ENCODE peak calls at places on chromosomes 13 and 19, in four cellular contexts. X is psoas muscle, T is fibroblast of lung, R is lower lobe of right lung. L is an unnamed sample.

GRCh38 chr13:44021422-44021821 is 141.7 kb downstream of the LACC1 start:
- DNase-seq in R (no peak), X (no peak), T (no peak), L (no peak)

GRCh38 chr13:111384441-111385181 is 64.2 kb downstream of the TEX29 start:
- DNase-seq in R (no peak), X (no peak), T (no peak), L (no peak)

GRCh38 chr19:43766755-43767043 is 11.9 kb upstream of the SMG9 start:
- DNase-seq in T (no peak), X (no peak), R (no peak), L (no peak)

GRCh38 chr19:45954132-45954531 is 19.5 kb downstream of the NOVA2 start:
- DNase-seq in R (no peak), X (no peak), T (no peak), L (no peak)

GRCh38 chr13:113150545-113151365 is 7.7 kb upstream of the PROZ start:
- DNase-seq in X (no peak), T (no peak), R (no peak), L (no peak)

GRCh38 chr19:46349311-46349993 is 2.6 kb downstream of the PPP5C start:
- DNase-seq in X (no peak), R (peak; percentile 48), T (no peak), L (no peak)

GRCh38 chr19:4119763-4120162 is 4.2 kb downstream of the MAP2K2 start:
- DNase-seq in X (no peak), R (no peak), T (no peak), L (no peak)

GRCh38 chr13:42781362-42781761 is at the start of gene FAM216B:
- DNase-seq in X (no peak), T (peak; percentile 31), R (no peak), L (no peak)

GRCh38 chr19:50803633-50804419 is 13.6 kb downstream of the ACP4 start:
- DNase-seq in T (no peak), X (no peak), R (no peak), L (no peak)

GRCh38 chr13:96690998-96691397 is 303.3 kb downstream of the OXGR1 start:
- DNase-seq in T (no peak), R (no peak), X (no peak), L (no peak)

GRCh38 chr19:6047741-6048231 is 62.5 kb downstream of the RFX2 start:
- DNase-seq in T (peak; percentile 56), R (no peak), X (no peak), L (no peak)

GRCh38 chr19:18397242-18398202 is at the start of gene LRRC25:
- DNase-seq in X (no peak), R (peak; percentile 81), T (no peak), L (no peak)

GRCh38 chr13:76380436-76381065 is 505.7 kb downstream of the KCTD12 start:
- DNase-seq in T (peak; percentile 3), R (no peak), X (no peak), L (peak; percentile 24)

GRCh38 chr13:86725105-86725504 is 925.9 kb upstream of the SLITRK6 start:
- DNase-seq in R (no peak), X (no peak), T (peak; percentile 2), L (no peak)

GRCh38 chr19:19064811-19065745 is 1.3 kb downstream of the SLC25A42 start:
- DNase-seq in R (no peak), X (no peak), T (no peak), L (no peak)

GRCh38 chr19:5993516-5994406 is 15.8 kb upstream of the RANBP3 start:
- DNase-seq in R (peak; percentile 82), X (no peak), T (peak; percentile 27), L (no peak)

GRCh38 chr19:54390942-54391577 is 24.2 kb upstream of the TTYH1 start:
- DNase-seq in T (peak; percentile 63), X (no peak), R (no peak), L (peak; percentile 6)

GRCh38 chr19:4583961-4584669 is 24.6 kb upstream of the SEMA6B start:
- DNase-seq in R (no peak), T (no peak), X (no peak), L (no peak)

GRCh38 chr19:9863759-9864158 is 28.6 kb downstream of the PIN1 start:
- DNase-seq in T (no peak), X (no peak), R (no peak), L (no peak)

GRCh38 chr19:48403606-48404005 is 10.1 kb downstream of the GRIN2D start:
- DNase-seq in T (peak; percentile 67), R (no peak), X (no peak), L (no peak)

GRCh38 chr19:55838906-55839305 is 2.6 kb downstream of the NLRP4 start:
- DNase-seq in R (no peak), T (no peak), X (no peak), L (no peak)

GRCh38 chr13:50911051-50911690 is 1.6 kb downstream of the RNASEH2B start:
- DNase-seq in T (peak; percentile 31), X (no peak), R (no peak), L (no peak)

GRCh38 chr19:48795855-48796142 is 15.0 kb downstream of the BCAT2 start:
- DNase-seq in R (no peak), X (peak; percentile 63), T (no peak), L (no peak)

GRCh38 chr19:46209051-46209450 is 20.5 kb upstream of the IGFL1 start:
- DNase-seq in T (no peak), R (no peak), X (no peak), L (no peak)

GRCh38 chr13:80753951-80754350 is 413.0 kb upstream of the SPRY2 start:
- DNase-seq in T (peak; percentile 77), X (no peak), R (no peak), L (no peak)

GRCh38 chr13:23558675-23559536 is 11.3 kb upstream of the TNFRSF19 start:
- DNase-seq in R (peak; percentile 71), T (peak; percentile 92), X (peak; percentile 69), L (peak; percentile 46)

GRCh38 chr13:109281017-109281416 is 505.4 kb downstream of the IRS2 start:
- DNase-seq in R (no peak), X (no peak), T (no peak), L (no peak)

GRCh38 chr19:916645-917322 is 349 bp upstream of the KISS1R start:
- DNase-seq in T (no peak), X (no peak), R (no peak), L (no peak)

GRCh38 chr13:42028113-42028799 is 20.2 kb upstream of the DGKH start:
- DNase-seq in T (no peak), X (no peak), R (no peak), L (no peak)

GRCh38 chr19:34308381-34309367 is 54.3 kb downstream of the GARRE1 start:
- DNase-seq in R (no peak), X (no peak), T (no peak), L (no peak)
- H3K4me3 ChIP-seq in R (no peak overlapping the region), X (no peak overlapping the region), T (no peak overlapping the region), L (no peak overlapping the region)

GRCh38 chr13:35826626-35827254 is 304.4 kb downstream of the DCLK1 start:
- DNase-seq in X (no peak), R (no peak), T (no peak), L (no peak)
- TF ChIP-seq CTCF in X (no peak), R (no peak), T (peak; percentile 15), L (peak; percentile 38)

GRCh38 chr19:7853760-7854107 is 20.5 kb downstream of the PRR36 start:
- DNase-seq in R (no peak), T (no peak), X (no peak), L (no peak)
- H3K4me3 ChIP-seq in R (no peak overlapping the region), T (no peak overlapping the region), X (no peak overlapping the region), L (no peak overlapping the region)

DNA sequence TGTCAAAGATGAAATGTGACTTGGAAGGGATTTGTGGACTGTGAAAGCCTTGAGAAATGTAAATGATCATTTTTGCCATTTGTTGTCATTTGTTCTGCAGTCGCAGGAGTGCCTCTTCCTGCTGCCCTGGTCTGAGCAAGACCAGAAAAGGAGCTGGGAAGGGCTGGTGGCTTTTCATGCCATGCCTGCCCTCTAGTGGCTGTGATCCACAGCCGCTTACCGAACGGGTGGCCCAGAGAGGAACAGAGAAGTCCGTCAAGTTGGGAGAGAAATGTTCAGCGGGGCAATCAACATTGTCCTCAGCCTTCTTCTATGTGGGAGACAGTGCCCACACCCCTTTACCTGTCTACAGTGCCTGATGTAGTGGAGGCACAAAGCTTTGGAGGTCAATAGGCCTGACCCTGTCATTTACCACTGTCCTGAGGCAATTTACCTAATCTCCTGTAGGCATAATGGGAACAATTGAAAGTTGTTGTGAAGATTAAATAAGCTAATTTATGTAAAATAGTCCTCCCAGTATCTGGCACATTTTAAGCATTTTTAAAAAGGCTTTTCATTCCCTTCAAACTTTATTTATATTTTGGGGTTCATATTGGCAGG is 224.5 kb downstream of the B3GLCT start:
- DNase-seq in X (peak; percentile 71), T (peak; percentile 78), R (peak; percentile 74), L (peak; percentile 18)
- TF ChIP-seq CTCF in X (peak; percentile 91), T (peak; percentile 94), R (peak; percentile 86), L (peak; percentile 98)

GRCh38 chr19:12737666-12738351 is 512 bp downstream of the GET3 start:
- DNase-seq in T (no peak), R (no peak), X (no peak), L (no peak)
- H3K4me3 ChIP-seq in T (peak overlapping the region; percentile 85), R (peak overlapping the region; percentile 93), X (peak overlapping the region; percentile 81), L (peak overlapping the region; percentile 96)

GRCh38 chr13:62019858-62020257 is 604.2 kb upstream of the PCDH20 start:
- DNase-seq in X (no peak), T (no peak), R (no peak), L (no peak)

GRCh38 chr13:62014299-62014698 is 598.6 kb upstream of the PCDH20 start:
- DNase-seq in R (no peak), X (no peak), T (peak; percentile 57), L (no peak)
- TF ChIP-seq CTCF in R (no peak), X (peak; percentile 14), T (no peak), L (peak; percentile 12)

DNA sequence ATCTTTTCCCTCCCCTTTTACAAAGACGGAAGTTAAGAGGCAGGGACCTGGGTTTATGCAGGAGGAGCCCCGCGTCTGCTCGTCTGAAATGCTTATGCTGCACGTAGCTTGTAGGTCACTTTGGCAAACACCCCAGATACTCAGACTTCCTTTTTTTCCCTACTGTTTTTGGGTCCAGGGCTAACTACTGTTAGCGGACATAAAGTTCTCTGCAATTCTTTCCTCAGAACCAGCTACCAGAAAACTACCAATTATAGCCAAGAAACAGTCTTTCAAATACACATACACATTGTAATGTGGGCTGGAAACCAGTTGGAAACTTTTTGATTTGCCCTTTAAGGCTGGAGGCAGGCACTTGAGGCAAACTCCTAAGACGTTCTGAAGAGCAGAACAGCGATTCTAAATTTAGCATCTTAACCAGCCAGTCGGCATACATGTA is 50.7 kb downstream of the EFNB2 start:
- DNase-seq in R (no peak), X (no peak), T (peak; percentile 65), L (no peak)
- H3K4me3 ChIP-seq in R (peak overlapping the region; percentile 22), X (peak overlapping the region; percentile 44), T (no peak overlapping the region), L (no peak overlapping the region)

L was measured in retinal pigment epithelial cell.